ENCODE peak calls at places on chromosomes 5 and 9, in nine cellular contexts. One of them, this sample, is unnamed.

GRCh38 chr5:101535626-101536025 is 632.5 kb upstream of the ST8SIA4 start:
- DNase-seq in stimulated activated CD8-positive, alpha-beta memory T cell treated with anti-CD3 and anti-CD28 coated beads, Interleukin-4, amount 100 ng/mL, for 24 hours: no peak
- DNase-seq in NAMALWA: no peak
- DNase-seq in AG08396: no peak
- DNase-seq in endothelial cell: no peak
- DNase-seq in body of pancreas: no peak
- DNase-seq in WERI-Rb-1: no peak
- DNase-seq in skeletal muscle cell: no peak
- DNase-seq in mesendoderm: no peak
- DNase-seq in this sample: no peak

GRCh38 chr5:72951850-72952468 is 3.9 kb upstream of the FCHO2 start:
- DNase-seq in body of pancreas: no peak
- DNase-seq in skeletal muscle cell: peak
- DNase-seq in endothelial cell: no peak
- DNase-seq in AG08396: peak
- DNase-seq in mesendoderm: no peak
- DNase-seq in WERI-Rb-1: no peak
- DNase-seq in NAMALWA: peak
- DNase-seq in stimulated activated CD8-positive, alpha-beta memory T cell treated with anti-CD3 and anti-CD28 coated beads, Interleukin-4, amount 100 ng/mL, for 24 hours: no peak
- DNase-seq in this sample: peak

GRCh38 chr5:35067985-35068384 is 20.2 kb upstream of the AGXT2 start:
- DNase-seq in mesendoderm: no peak
- DNase-seq in endothelial cell: no peak
- DNase-seq in stimulated activated CD8-positive, alpha-beta memory T cell treated with anti-CD3 and anti-CD28 coated beads, Interleukin-4, amount 100 ng/mL, for 24 hours: no peak
- DNase-seq in NAMALWA: no peak
- DNase-seq in WERI-Rb-1: no peak
- DNase-seq in body of pancreas: no peak
- DNase-seq in AG08396: no peak
- DNase-seq in skeletal muscle cell: no peak
- DNase-seq in this sample: no peak

GRCh38 chr5:145941677-145942130 is 5.3 kb downstream of the SH3RF2 start:
- DNase-seq in body of pancreas: no peak
- DNase-seq in skeletal muscle cell: no peak
- DNase-seq in mesendoderm: no peak
- DNase-seq in endothelial cell: no peak
- DNase-seq in NAMALWA: no peak
- DNase-seq in stimulated activated CD8-positive, alpha-beta memory T cell treated with anti-CD3 and anti-CD28 coated beads, Interleukin-4, amount 100 ng/mL, for 24 hours: no peak
- DNase-seq in AG08396: no peak
- DNase-seq in WERI-Rb-1: no peak
- DNase-seq in this sample: no peak

GRCh38 chr9:106596984-106597383 is 266.0 kb upstream of the ZNF462 start:
- DNase-seq in WERI-Rb-1: no peak
- DNase-seq in NAMALWA: no peak
- DNase-seq in mesendoderm: no peak
- DNase-seq in stimulated activated CD8-positive, alpha-beta memory T cell treated with anti-CD3 and anti-CD28 coated beads, Interleukin-4, amount 100 ng/mL, for 24 hours: no peak
- DNase-seq in endothelial cell: no peak
- DNase-seq in body of pancreas: no peak
- DNase-seq in skeletal muscle cell: no peak
- DNase-seq in AG08396: no peak
- DNase-seq in this sample: no peak

GRCh38 chr5:1735320-1735970 is 64.2 kb downstream of the MRPL36 start:
- DNase-seq in endothelial cell: no peak
- DNase-seq in WERI-Rb-1: peak
- DNase-seq in mesendoderm: no peak
- DNase-seq in skeletal muscle cell: no peak
- DNase-seq in stimulated activated CD8-positive, alpha-beta memory T cell treated with anti-CD3 and anti-CD28 coated beads, Interleukin-4, amount 100 ng/mL, for 24 hours: no peak
- DNase-seq in body of pancreas: no peak
- DNase-seq in AG08396: no peak
- DNase-seq in NAMALWA: no peak
- DNase-seq in this sample: no peak

GRCh38 chr9:73157811-73158210 is 6.1 kb downstream of the ANXA1 start:
- DNase-seq in skeletal muscle cell: no peak
- DNase-seq in mesendoderm: no peak
- DNase-seq in stimulated activated CD8-positive, alpha-beta memory T cell treated with anti-CD3 and anti-CD28 coated beads, Interleukin-4, amount 100 ng/mL, for 24 hours: no peak
- DNase-seq in WERI-Rb-1: no peak
- DNase-seq in body of pancreas: no peak
- DNase-seq in AG08396: no peak
- DNase-seq in NAMALWA: no peak
- DNase-seq in endothelial cell: no peak
- DNase-seq in this sample: no peak

GRCh38 chr9:123678038-123678877 is 251.7 kb downstream of the DENND1A start:
- DNase-seq in AG08396: no peak
- DNase-seq in NAMALWA: peak
- DNase-seq in stimulated activated CD8-positive, alpha-beta memory T cell treated with anti-CD3 and anti-CD28 coated beads, Interleukin-4, amount 100 ng/mL, for 24 hours: no peak
- DNase-seq in skeletal muscle cell: no peak
- DNase-seq in mesendoderm: no peak
- DNase-seq in body of pancreas: peak
- DNase-seq in WERI-Rb-1: peak
- DNase-seq in endothelial cell: no peak
- DNase-seq in this sample: no peak

GRCh38 chr5:146025681-146026080 is 79.7 kb downstream of the PLAC8L1 start:
- DNase-seq in AG08396: no peak
- DNase-seq in endothelial cell: no peak
- DNase-seq in body of pancreas: no peak
- DNase-seq in stimulated activated CD8-positive, alpha-beta memory T cell treated with anti-CD3 and anti-CD28 coated beads, Interleukin-4, amount 100 ng/mL, for 24 hours: no peak
- DNase-seq in NAMALWA: no peak
- DNase-seq in mesendoderm: no peak
- DNase-seq in skeletal muscle cell: no peak
- DNase-seq in WERI-Rb-1: no peak
- DNase-seq in this sample: no peak

GRCh38 chr9:35487066-35487465 is 2.8 kb upstream of the RUSC2 start:
- DNase-seq in NAMALWA: no peak
- DNase-seq in skeletal muscle cell: no peak
- DNase-seq in body of pancreas: no peak
- DNase-seq in stimulated activated CD8-positive, alpha-beta memory T cell treated with anti-CD3 and anti-CD28 coated beads, Interleukin-4, amount 100 ng/mL, for 24 hours: no peak
- DNase-seq in endothelial cell: no peak
- DNase-seq in mesendoderm: no peak
- DNase-seq in WERI-Rb-1: no peak
- DNase-seq in AG08396: no peak
- DNase-seq in this sample: no peak

GRCh38 chr9:125650271-125650737 is 56.7 kb downstream of the MAPKAP1 start:
- DNase-seq in mesendoderm: peak
- DNase-seq in AG08396: peak
- DNase-seq in skeletal muscle cell: no peak
- DNase-seq in WERI-Rb-1: no peak
- DNase-seq in endothelial cell: no peak
- DNase-seq in stimulated activated CD8-positive, alpha-beta memory T cell treated with anti-CD3 and anti-CD28 coated beads, Interleukin-4, amount 100 ng/mL, for 24 hours: no peak
- DNase-seq in body of pancreas: no peak
- DNase-seq in NAMALWA: peak
- DNase-seq in this sample: no peak

GRCh38 chr5:78734094-78734845 is 85.7 kb upstream of the LHFPL2 start:
- DNase-seq in WERI-Rb-1: no peak
- DNase-seq in NAMALWA: no peak
- DNase-seq in mesendoderm: no peak
- DNase-seq in stimulated activated CD8-positive, alpha-beta memory T cell treated with anti-CD3 and anti-CD28 coated beads, Interleukin-4, amount 100 ng/mL, for 24 hours: no peak
- DNase-seq in skeletal muscle cell: no peak
- DNase-seq in endothelial cell: no peak
- DNase-seq in AG08396: no peak
- DNase-seq in body of pancreas: no peak
- DNase-seq in this sample: no peak

GRCh38 chr5:42836070-42836769 is 24.5 kb upstream of the SELENOP start:
- DNase-seq in endothelial cell: no peak
- DNase-seq in AG08396: no peak
- DNase-seq in NAMALWA: no peak
- DNase-seq in mesendoderm: no peak
- DNase-seq in WERI-Rb-1: no peak
- DNase-seq in skeletal muscle cell: no peak
- DNase-seq in body of pancreas: no peak
- DNase-seq in stimulated activated CD8-positive, alpha-beta memory T cell treated with anti-CD3 and anti-CD28 coated beads, Interleukin-4, amount 100 ng/mL, for 24 hours: no peak
- DNase-seq in this sample: no peak

GRCh38 chr9:92685022-92685421 is 15.1 kb upstream of the IPPK start:
- DNase-seq in endothelial cell: no peak
- DNase-seq in skeletal muscle cell: no peak
- DNase-seq in WERI-Rb-1: no peak
- DNase-seq in body of pancreas: no peak
- DNase-seq in AG08396: no peak
- DNase-seq in stimulated activated CD8-positive, alpha-beta memory T cell treated with anti-CD3 and anti-CD28 coated beads, Interleukin-4, amount 100 ng/mL, for 24 hours: no peak
- DNase-seq in NAMALWA: peak
- DNase-seq in mesendoderm: no peak
- DNase-seq in this sample: no peak

GRCh38 chr9:33159760-33160127 is 7.4 kb downstream of the B4GALT1 start:
- DNase-seq in endothelial cell: no peak
- DNase-seq in mesendoderm: no peak
- DNase-seq in skeletal muscle cell: peak
- DNase-seq in AG08396: no peak
- DNase-seq in NAMALWA: peak
- DNase-seq in stimulated activated CD8-positive, alpha-beta memory T cell treated with anti-CD3 and anti-CD28 coated beads, Interleukin-4, amount 100 ng/mL, for 24 hours: no peak
- DNase-seq in WERI-Rb-1: no peak
- DNase-seq in body of pancreas: no peak
- DNase-seq in this sample: peak

GRCh38 chr5:152932631-152933030 is 527.6 kb upstream of the NMUR2 start:
- DNase-seq in WERI-Rb-1: no peak
- DNase-seq in endothelial cell: no peak
- DNase-seq in stimulated activated CD8-positive, alpha-beta memory T cell treated with anti-CD3 and anti-CD28 coated beads, Interleukin-4, amount 100 ng/mL, for 24 hours: no peak
- DNase-seq in NAMALWA: no peak
- DNase-seq in body of pancreas: no peak
- DNase-seq in AG08396: no peak
- DNase-seq in skeletal muscle cell: no peak
- DNase-seq in mesendoderm: no peak
- DNase-seq in this sample: no peak

GRCh38 chr9:108885643-108886348 is 23.7 kb downstream of the ACTL7A start:
- DNase-seq in WERI-Rb-1: no peak
- DNase-seq in skeletal muscle cell: peak
- DNase-seq in endothelial cell: no peak
- DNase-seq in stimulated activated CD8-positive, alpha-beta memory T cell treated with anti-CD3 and anti-CD28 coated beads, Interleukin-4, amount 100 ng/mL, for 24 hours: peak
- DNase-seq in AG08396: peak
- DNase-seq in NAMALWA: peak
- DNase-seq in body of pancreas: peak
- DNase-seq in mesendoderm: peak
- DNase-seq in this sample: peak

GRCh38 chr5:150619359-150620230 is 20.9 kb upstream of the SYNPO start:
- DNase-seq in NAMALWA: no peak
- DNase-seq in endothelial cell: no peak
- DNase-seq in WERI-Rb-1: no peak
- DNase-seq in body of pancreas: peak
- DNase-seq in stimulated activated CD8-positive, alpha-beta memory T cell treated with anti-CD3 and anti-CD28 coated beads, Interleukin-4, amount 100 ng/mL, for 24 hours: no peak
- DNase-seq in AG08396: peak
- DNase-seq in skeletal muscle cell: no peak
- DNase-seq in mesendoderm: no peak
- DNase-seq in this sample: no peak

GRCh38 chr5:142376001-142376400 is 51.2 kb upstream of the SPRY4 start:
- DNase-seq in WERI-Rb-1: no peak
- DNase-seq in stimulated activated CD8-positive, alpha-beta memory T cell treated with anti-CD3 and anti-CD28 coated beads, Interleukin-4, amount 100 ng/mL, for 24 hours: no peak
- DNase-seq in AG08396: no peak
- DNase-seq in skeletal muscle cell: no peak
- DNase-seq in mesendoderm: no peak
- DNase-seq in NAMALWA: no peak
- DNase-seq in endothelial cell: no peak
- DNase-seq in body of pancreas: no peak
- DNase-seq in this sample: peak

GRCh38 chr9:38036359-38037084 is 32.5 kb downstream of the SHB start:
- DNase-seq in endothelial cell: no peak
- DNase-seq in AG08396: peak
- DNase-seq in skeletal muscle cell: no peak
- DNase-seq in body of pancreas: no peak
- DNase-seq in WERI-Rb-1: no peak
- DNase-seq in mesendoderm: no peak
- DNase-seq in stimulated activated CD8-positive, alpha-beta memory T cell treated with anti-CD3 and anti-CD28 coated beads, Interleukin-4, amount 100 ng/mL, for 24 hours: no peak
- DNase-seq in NAMALWA: no peak
- DNase-seq in this sample: no peak

GRCh38 chr9:70480405-70480980 is 66.0 kb upstream of the KLF9 start:
- DNase-seq in endothelial cell: no peak
- DNase-seq in WERI-Rb-1: peak
- DNase-seq in mesendoderm: no peak
- DNase-seq in NAMALWA: no peak
- DNase-seq in skeletal muscle cell: peak
- DNase-seq in stimulated activated CD8-positive, alpha-beta memory T cell treated with anti-CD3 and anti-CD28 coated beads, Interleukin-4, amount 100 ng/mL, for 24 hours: no peak
- DNase-seq in AG08396: peak
- DNase-seq in body of pancreas: peak
- DNase-seq in this sample: peak

GRCh38 chr5:14185336-14186131 is 42.4 kb downstream of the TRIO start:
- DNase-seq in WERI-Rb-1: no peak
- DNase-seq in stimulated activated CD8-positive, alpha-beta memory T cell treated with anti-CD3 and anti-CD28 coated beads, Interleukin-4, amount 100 ng/mL, for 24 hours: no peak
- DNase-seq in mesendoderm: no peak
- DNase-seq in NAMALWA: no peak
- DNase-seq in body of pancreas: no peak
- DNase-seq in AG08396: no peak
- DNase-seq in endothelial cell: no peak
- DNase-seq in skeletal muscle cell: peak
- DNase-seq in this sample: peak

GRCh38 chr9:93295456-93296076 is 111.6 kb downstream of the WNK2 start:
- DNase-seq in NAMALWA: peak
- DNase-seq in endothelial cell: no peak
- DNase-seq in body of pancreas: no peak
- DNase-seq in WERI-Rb-1: no peak
- DNase-seq in stimulated activated CD8-positive, alpha-beta memory T cell treated with anti-CD3 and anti-CD28 coated beads, Interleukin-4, amount 100 ng/mL, for 24 hours: no peak
- DNase-seq in mesendoderm: no peak
- DNase-seq in AG08396: peak
- DNase-seq in skeletal muscle cell: no peak
- DNase-seq in this sample: no peak

GRCh38 chr5:56306433-56307150 is 73.5 kb upstream of the ANKRD55 start:
- DNase-seq in WERI-Rb-1: no peak
- DNase-seq in AG08396: no peak
- DNase-seq in body of pancreas: no peak
- DNase-seq in skeletal muscle cell: no peak
- DNase-seq in mesendoderm: no peak
- DNase-seq in endothelial cell: no peak
- DNase-seq in stimulated activated CD8-positive, alpha-beta memory T cell treated with anti-CD3 and anti-CD28 coated beads, Interleukin-4, amount 100 ng/mL, for 24 hours: no peak
- DNase-seq in NAMALWA: no peak
- DNase-seq in this sample: peak

GRCh38 chr9:75235632-75236031 is 147.3 kb downstream of the OSTF1 start:
- DNase-seq in mesendoderm: peak
- DNase-seq in body of pancreas: peak
- DNase-seq in NAMALWA: peak
- DNase-seq in WERI-Rb-1: no peak
- DNase-seq in AG08396: no peak
- DNase-seq in stimulated activated CD8-positive, alpha-beta memory T cell treated with anti-CD3 and anti-CD28 coated beads, Interleukin-4, amount 100 ng/mL, for 24 hours: no peak
- DNase-seq in skeletal muscle cell: no peak
- DNase-seq in endothelial cell: no peak
- DNase-seq in this sample: peak

GRCh38 chr9:105132006-105132405 is 112.4 kb upstream of the SLC44A1 start:
- DNase-seq in NAMALWA: no peak
- DNase-seq in stimulated activated CD8-positive, alpha-beta memory T cell treated with anti-CD3 and anti-CD28 coated beads, Interleukin-4, amount 100 ng/mL, for 24 hours: no peak
- DNase-seq in skeletal muscle cell: no peak
- DNase-seq in AG08396: no peak
- DNase-seq in body of pancreas: no peak
- DNase-seq in endothelial cell: no peak
- DNase-seq in mesendoderm: no peak
- DNase-seq in WERI-Rb-1: no peak
- DNase-seq in this sample: no peak

GRCh38 chr5:150573867-150574817 is 66.2 kb downstream of the NDST1 start:
- DNase-seq in AG08396: no peak
- DNase-seq in endothelial cell: no peak
- DNase-seq in skeletal muscle cell: no peak
- DNase-seq in body of pancreas: no peak
- DNase-seq in mesendoderm: peak
- DNase-seq in stimulated activated CD8-positive, alpha-beta memory T cell treated with anti-CD3 and anti-CD28 coated beads, Interleukin-4, amount 100 ng/mL, for 24 hours: no peak
- DNase-seq in WERI-Rb-1: no peak
- DNase-seq in NAMALWA: no peak
- DNase-seq in this sample: no peak

GRCh38 chr5:110105692-110106091 is 416.0 kb downstream of the MAN2A1 start:
- DNase-seq in body of pancreas: peak
- DNase-seq in AG08396: no peak
- DNase-seq in stimulated activated CD8-positive, alpha-beta memory T cell treated with anti-CD3 and anti-CD28 coated beads, Interleukin-4, amount 100 ng/mL, for 24 hours: no peak
- DNase-seq in mesendoderm: no peak
- DNase-seq in skeletal muscle cell: peak
- DNase-seq in endothelial cell: no peak
- DNase-seq in NAMALWA: no peak
- DNase-seq in WERI-Rb-1: no peak
- DNase-seq in this sample: peak

GRCh38 chr5:137372386-137373160 is 126.6 kb downstream of the SPOCK1 start:
- DNase-seq in AG08396: no peak
- DNase-seq in skeletal muscle cell: no peak
- DNase-seq in NAMALWA: no peak
- DNase-seq in stimulated activated CD8-positive, alpha-beta memory T cell treated with anti-CD3 and anti-CD28 coated beads, Interleukin-4, amount 100 ng/mL, for 24 hours: no peak
- DNase-seq in mesendoderm: no peak
- DNase-seq in endothelial cell: no peak
- DNase-seq in body of pancreas: no peak
- DNase-seq in WERI-Rb-1: no peak
- DNase-seq in this sample: no peak

GRCh38 chr9:104860280-104860679 is 67.7 kb downstream of the ABCA1 start:
- DNase-seq in WERI-Rb-1: no peak
- DNase-seq in body of pancreas: no peak
- DNase-seq in NAMALWA: peak
- DNase-seq in mesendoderm: no peak
- DNase-seq in AG08396: no peak
- DNase-seq in skeletal muscle cell: no peak
- DNase-seq in stimulated activated CD8-positive, alpha-beta memory T cell treated with anti-CD3 and anti-CD28 coated beads, Interleukin-4, amount 100 ng/mL, for 24 hours: no peak
- DNase-seq in endothelial cell: no peak
- DNase-seq in this sample: no peak

GRCh38 chr5:125823572-125823971 is 599.6 kb upstream of the GRAMD2B start:
- DNase-seq in skeletal muscle cell: peak
- DNase-seq in WERI-Rb-1: no peak
- DNase-seq in stimulated activated CD8-positive, alpha-beta memory T cell treated with anti-CD3 and anti-CD28 coated beads, Interleukin-4, amount 100 ng/mL, for 24 hours: no peak
- DNase-seq in mesendoderm: no peak
- DNase-seq in AG08396: peak
- DNase-seq in NAMALWA: no peak
- DNase-seq in endothelial cell: no peak
- DNase-seq in body of pancreas: no peak
- DNase-seq in this sample: no peak